ENCODE peak calls at places on chromosomes 2 and 18, in ten cellular contexts. N, L, C, D, O, V, M, A, Q and T are unnamed samples.

GRCh38 chr2:26892133-26892532 is 44.2 kb downstream of the DPYSL5 start:
- DNase-seq in N (no peak), L (no peak), C (no peak), D (no peak), O (peak), V (no peak), M (no peak), A (no peak), Q (no peak), T (no peak)

GRCh38 chr18:11995445-11996189 is 14.3 kb downstream of the IMPA2 start:
- DNase-seq in N (peak), L (peak), C (peak), D (no peak), O (peak), V (no peak), M (peak), A (peak), Q (peak), T (no peak)

GRCh38 chr2:48560546-48561209 is 30.7 kb downstream of the STON1 start:
- DNase-seq in N (no peak), L (no peak), C (no peak), D (no peak), O (no peak), V (no peak), M (no peak), A (no peak), Q (no peak), T (no peak)

GRCh38 chr18:68839701-68840100 is 41.8 kb downstream of the CCDC102B start:
- DNase-seq in N (no peak), L (no peak), C (no peak), D (no peak), O (no peak), V (no peak), M (no peak), A (no peak), Q (no peak), T (no peak)

GRCh38 chr2:218051908-218052307 is 17.1 kb upstream of the RUFY4 start:
- DNase-seq in N (no peak), L (no peak), C (no peak), D (no peak), O (no peak), V (no peak), M (no peak), A (no peak), Q (no peak), T (no peak)

GRCh38 chr2:163191372-163191771 is 352.8 kb upstream of the KCNH7 start:
- DNase-seq in N (no peak), L (no peak), C (peak), D (no peak), O (peak), V (no peak), M (no peak), A (peak), Q (peak), T (no peak)

GRCh38 chr18:62788891-62789290 is 73.5 kb downstream of the PHLPP1 start:
- DNase-seq in N (no peak), L (peak), C (no peak), D (no peak), O (peak), V (no peak), M (no peak), A (no peak), Q (peak), T (no peak)

GRCh38 chr18:71371951-71372605 is 1083.2 kb downstream of the SOCS6 start:
- DNase-seq in N (no peak), L (no peak), C (no peak), D (no peak), O (no peak), V (no peak), M (no peak), A (no peak), Q (no peak), T (no peak)

GRCh38 chr2:215711484-215712034 is 275.7 kb upstream of the FN1 start:
- DNase-seq in N (no peak), L (no peak), C (peak), D (peak), O (peak), V (no peak), M (no peak), A (peak), Q (no peak), T (no peak)

GRCh38 chr2:66574701-66575624 is 140.0 kb downstream of the MEIS1 start:
- DNase-seq in N (no peak), L (peak), C (peak), D (no peak), O (peak), V (no peak), M (peak), A (peak), Q (no peak), T (no peak)

GRCh38 chr2:149732001-149732685 is 144.6 kb upstream of the MMADHC start:
- DNase-seq in N (no peak), L (peak), C (peak), D (peak), O (peak), V (no peak), M (no peak), A (no peak), Q (peak), T (no peak)

GRCh38 chr2:222892321-222892720 is 31.5 kb downstream of the ACSL3 start:
- DNase-seq in N (no peak), L (no peak), C (peak), D (no peak), O (no peak), V (no peak), M (no peak), A (no peak), Q (no peak), T (no peak)

GRCh38 chr2:60706021-60706420 is 50.0 kb upstream of the PAPOLG start:
- DNase-seq in N (no peak), L (no peak), C (no peak), D (no peak), O (no peak), V (no peak), M (no peak), A (no peak), Q (peak), T (no peak)

GRCh38 chr18:50424877-50425690 is 50.2 kb downstream of the SKA1 start:
- DNase-seq in N (no peak), L (no peak), C (peak), D (no peak), O (peak), V (no peak), M (peak), A (no peak), Q (peak), T (no peak)

GRCh38 chr2:106667478-106668077 is 180.4 kb downstream of the CD8B2 start:
- DNase-seq in N (no peak), L (no peak), C (no peak), D (no peak), O (no peak), V (no peak), M (no peak), A (no peak), Q (no peak), T (no peak)

DNA sequence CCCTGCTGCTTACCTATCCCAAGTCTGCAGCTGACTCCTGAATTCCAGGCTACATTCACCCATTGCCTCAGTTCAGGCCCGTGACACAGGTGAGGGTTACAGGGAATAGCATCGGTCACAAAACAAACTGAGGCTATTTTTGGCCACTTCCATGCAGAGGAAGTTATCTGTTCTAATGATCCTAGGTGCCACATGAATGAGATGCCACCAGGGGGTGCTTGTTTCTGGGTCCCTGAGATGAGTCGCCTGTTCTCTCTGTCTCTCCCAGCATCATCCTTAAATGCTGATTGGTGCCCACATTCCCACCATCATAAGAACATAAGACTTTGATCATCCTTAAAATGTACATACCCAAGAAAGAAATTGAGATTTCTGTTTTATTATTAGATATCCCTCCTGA is 119.0 kb upstream of the CELF4 start:
- DNase-seq in N (no peak), L (no peak), C (no peak), D (no peak), O (no peak), V (no peak), M (no peak), A (no peak), Q (no peak), T (no peak)
- TF ChIP-seq CTCF in N (no peak), L (no peak), C (no peak), D (no peak), O (no peak), V (no peak), M (no peak), A (no peak), Q (no peak), T (no peak)

GRCh38 chr2:38021589-38021988 is 54.4 kb downstream of the CYP1B1 start:
- DNase-seq in N (no peak), L (no peak), C (no peak), D (no peak), O (no peak), V (no peak), M (no peak), A (no peak), Q (no peak), T (no peak)

GRCh38 chr2:38030590-38031326 is 45.2 kb downstream of the CYP1B1 start:
- DNase-seq in N (no peak), L (no peak), C (peak), D (no peak), O (no peak), V (no peak), M (no peak), A (no peak), Q (no peak), T (no peak)

GRCh38 chr2:38029512-38029911 is 46.4 kb downstream of the CYP1B1 start:
- DNase-seq in N (no peak), L (no peak), C (no peak), D (no peak), O (no peak), V (no peak), M (no peak), A (no peak), Q (no peak), T (no peak)

DNA sequence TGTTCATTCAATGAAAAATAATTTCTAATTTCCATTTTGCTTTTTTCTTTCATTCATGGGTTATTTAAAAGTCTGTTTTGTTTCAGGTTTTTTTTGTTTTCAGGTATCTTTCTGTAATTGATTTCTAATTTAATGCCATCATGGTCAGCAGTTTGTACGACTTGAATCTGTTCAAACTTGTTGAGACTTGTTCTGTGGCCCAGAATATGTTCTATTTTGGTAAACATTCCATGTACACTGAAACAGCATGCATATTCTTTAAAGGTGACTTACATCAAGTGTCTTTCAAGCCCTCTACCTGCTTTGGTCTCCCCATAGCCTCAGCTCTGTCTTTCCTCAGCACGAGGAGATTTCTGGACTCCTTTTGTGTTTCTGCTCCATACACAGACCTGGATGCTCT is 49.1 kb downstream of the CYP1B1 start:
- DNase-seq in N (no peak), L (no peak), C (no peak), D (no peak), O (no peak), V (no peak), M (no peak), A (no peak), Q (no peak), T (no peak)
- TF ChIP-seq CTCF in N (no peak), L (no peak), C (no peak), D (no peak), O (no peak), V (no peak), M (no peak), A (no peak), Q (no peak), T (no peak)

GRCh38 chr2:226791487-226792081 is 8.0 kb downstream of the IRS1 start:
- DNase-seq in N (peak), L (peak), C (peak), D (no peak), O (peak), V (no peak), M (peak), A (peak), Q (no peak), T (peak)
- TF ChIP-seq CTCF in N (peak), L (peak), C (peak), D (peak), O (peak), V (peak), M (peak), A (peak), Q (peak), T (peak)

DNA sequence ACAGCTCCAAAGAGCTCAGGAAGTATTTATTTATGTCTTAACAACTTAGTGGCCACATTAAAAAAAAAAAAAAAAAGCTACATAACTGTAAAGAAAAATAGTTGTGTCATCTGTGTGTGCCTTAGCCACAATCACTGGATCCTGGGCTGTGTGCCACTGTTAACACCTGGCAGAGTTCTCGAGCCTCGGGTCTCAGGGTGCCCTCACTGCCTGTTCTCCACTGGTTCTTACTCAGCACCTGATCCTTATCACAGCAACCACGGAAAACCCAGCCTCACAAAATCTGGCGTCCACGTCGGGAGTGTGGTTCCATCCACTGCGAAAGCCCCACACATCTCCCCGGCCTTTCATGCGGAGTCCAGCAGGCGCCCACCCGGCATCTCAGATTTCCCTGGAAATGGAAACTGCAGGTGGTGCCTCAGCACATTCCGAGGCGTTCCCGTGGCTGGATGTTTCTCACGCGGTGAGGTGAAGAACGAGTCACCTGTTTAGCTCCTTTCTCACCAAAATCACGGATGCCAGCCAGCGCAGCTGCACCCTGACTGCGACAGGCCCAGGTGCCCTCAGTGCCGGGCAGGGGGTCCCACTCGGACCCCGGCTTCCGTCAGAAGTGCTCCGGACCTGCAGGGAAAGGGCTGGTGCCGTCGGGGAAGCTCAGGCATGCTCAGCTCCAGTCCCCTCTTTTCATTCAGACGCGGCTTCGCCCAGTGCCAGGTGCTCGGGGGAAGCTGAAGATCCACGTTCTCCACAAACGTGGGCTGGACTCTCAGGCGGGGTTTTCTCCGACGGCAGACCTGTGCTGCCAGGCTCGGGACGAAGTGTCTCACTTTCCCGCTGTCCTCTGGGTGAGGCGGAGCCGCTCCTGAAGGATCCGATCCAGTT is 198.7 kb upstream of the SALL3 start:
- DNase-seq in N (no peak), L (no peak), C (no peak), D (no peak), O (no peak), V (no peak), M (no peak), A (no peak), Q (no peak), T (no peak)
- TF ChIP-seq CTCF in N (no peak), L (no peak), C (no peak), D (no peak), O (no peak), V (no peak), M (no peak), A (no peak), Q (no peak), T (no peak)

GRCh38 chr18:9474983-9475642 is at the start of gene RALBP1:
- DNase-seq in N (peak), L (peak), C (peak), D (peak), O (peak), V (peak), M (peak), A (peak), Q (peak), T (peak)
- TF ChIP-seq CTCF in N (no peak), L (no peak), C (peak), D (no peak), O (peak), V (peak), M (no peak), A (no peak), Q (peak), T (peak)

GRCh38 chr18:7174359-7175107 is 56.4 kb upstream of the LRRC30 start:
- DNase-seq in N (no peak), L (no peak), C (peak), D (no peak), O (peak), V (no peak), M (no peak), A (peak), Q (no peak), T (no peak)
- TF ChIP-seq CTCF in N (no peak), L (no peak), C (no peak), D (no peak), O (peak), V (no peak), M (peak), A (no peak), Q (peak), T (peak)